ENCODE peak calls at places on chromosomes 4 and X, in nine cellular contexts. One of them, this sample, is unnamed.
A peak's percentile ranks its signal among the peaks of the same experiment; 100 is the strongest.

GRCh38 chr4:52407545-52407944 is 251.6 kb downstream of the USP46 start:
- DNase-seq in endothelial cell of umbilical vein: peak; percentile 10
- DNase-seq in heart left ventricle: no peak
- DNase-seq in IMR-90: no peak
- DNase-seq in Peyer's patch: no peak
- DNase-seq in brain microvascular endothelial cell: no peak
- DNase-seq in stomach: no peak
- DNase-seq in mammary epithelial cell: peak; percentile 42
- DNase-seq in GM06990: no peak
- DNase-seq in this sample: no peak

GRCh38 chr4:113455081-113455480 is 306.5 kb downstream of the CAMK2D start:
- DNase-seq in heart left ventricle: no peak
- DNase-seq in endothelial cell of umbilical vein: no peak
- DNase-seq in IMR-90: no peak
- DNase-seq in stomach: no peak
- DNase-seq in mammary epithelial cell: no peak
- DNase-seq in GM06990: no peak
- DNase-seq in brain microvascular endothelial cell: no peak
- DNase-seq in Peyer's patch: no peak
- DNase-seq in this sample: no peak

GRCh38 chr4:106478152-106478551 is 109.6 kb upstream of the GIMD1 start:
- DNase-seq in IMR-90: no peak
- DNase-seq in stomach: no peak
- DNase-seq in Peyer's patch: no peak
- DNase-seq in mammary epithelial cell: no peak
- DNase-seq in GM06990: no peak
- DNase-seq in endothelial cell of umbilical vein: no peak
- DNase-seq in heart left ventricle: no peak
- DNase-seq in brain microvascular endothelial cell: no peak
- DNase-seq in this sample: no peak

GRCh38 chr4:154205471-154205870 is 286.1 kb downstream of the DCHS2 start:
- DNase-seq in GM06990: no peak
- DNase-seq in brain microvascular endothelial cell: peak; percentile 3
- DNase-seq in endothelial cell of umbilical vein: no peak
- DNase-seq in mammary epithelial cell: no peak
- DNase-seq in stomach: no peak
- DNase-seq in Peyer's patch: no peak
- DNase-seq in heart left ventricle: no peak
- DNase-seq in IMR-90: no peak
- DNase-seq in this sample: no peak

GRCh38 chr4:94722748-94723147 is 35.0 kb upstream of the BMPR1B start:
- DNase-seq in heart left ventricle: no peak
- DNase-seq in endothelial cell of umbilical vein: no peak
- DNase-seq in mammary epithelial cell: no peak
- DNase-seq in brain microvascular endothelial cell: no peak
- DNase-seq in IMR-90: no peak
- DNase-seq in stomach: no peak
- DNase-seq in Peyer's patch: no peak
- DNase-seq in GM06990: no peak
- DNase-seq in this sample: no peak

GRCh38 chr4:142314686-142315085 is 531.4 kb downstream of the INPP4B start:
- DNase-seq in GM06990: no peak
- DNase-seq in heart left ventricle: no peak
- DNase-seq in Peyer's patch: no peak
- DNase-seq in endothelial cell of umbilical vein: no peak
- DNase-seq in stomach: peak; percentile 52
- DNase-seq in mammary epithelial cell: no peak
- DNase-seq in IMR-90: no peak
- DNase-seq in brain microvascular endothelial cell: no peak
- DNase-seq in this sample: no peak

GRCh38 chr4:794911-795725 is 30.8 kb downstream of the CPLX1 start:
- DNase-seq in stomach: no peak
- DNase-seq in Peyer's patch: no peak
- DNase-seq in heart left ventricle: no peak
- DNase-seq in IMR-90: no peak
- DNase-seq in endothelial cell of umbilical vein: no peak
- DNase-seq in brain microvascular endothelial cell: no peak
- DNase-seq in GM06990: no peak
- DNase-seq in mammary epithelial cell: no peak
- DNase-seq in this sample: no peak

GRCh38 chrX:120468479-120468824 is 644 bp downstream of the LAMP2 start:
- DNase-seq in endothelial cell of umbilical vein: peak; percentile 3
- DNase-seq in brain microvascular endothelial cell: no peak
- DNase-seq in mammary epithelial cell: peak; percentile 14
- DNase-seq in stomach: no peak
- DNase-seq in heart left ventricle: no peak
- DNase-seq in IMR-90: no peak
- DNase-seq in Peyer's patch: no peak
- DNase-seq in GM06990: no peak
- DNase-seq in this sample: no peak

GRCh38 chr4:94412019-94413017 is 39.4 kb upstream of the PDLIM5 start:
- DNase-seq in IMR-90: peak; percentile 79
- DNase-seq in stomach: no peak
- DNase-seq in heart left ventricle: no peak
- DNase-seq in GM06990: no peak
- DNase-seq in Peyer's patch: no peak
- DNase-seq in endothelial cell of umbilical vein: peak; percentile 95
- DNase-seq in mammary epithelial cell: peak; percentile 64
- DNase-seq in brain microvascular endothelial cell: peak; percentile 68
- DNase-seq in this sample: peak; percentile 27

GRCh38 chr4:186265683-186266648 is at the start of gene F11:
- DNase-seq in mammary epithelial cell: no peak
- DNase-seq in endothelial cell of umbilical vein: no peak
- DNase-seq in heart left ventricle: no peak
- DNase-seq in brain microvascular endothelial cell: no peak
- DNase-seq in Peyer's patch: no peak
- DNase-seq in stomach: no peak
- DNase-seq in IMR-90: no peak
- DNase-seq in GM06990: no peak
- DNase-seq in this sample: no peak

GRCh38 chrX:11435568-11435967 is 142.4 kb downstream of the AMELX start:
- DNase-seq in heart left ventricle: no peak
- DNase-seq in mammary epithelial cell: no peak
- DNase-seq in GM06990: no peak
- DNase-seq in Peyer's patch: no peak
- DNase-seq in stomach: no peak
- DNase-seq in IMR-90: peak; percentile 62
- DNase-seq in brain microvascular endothelial cell: no peak
- DNase-seq in endothelial cell of umbilical vein: peak; percentile 16
- DNase-seq in this sample: peak; percentile 71

GRCh38 chrX:48697182-48697727 is 721 bp downstream of the SUV39H1 start:
- DNase-seq in mammary epithelial cell: no peak
- DNase-seq in IMR-90: no peak
- DNase-seq in stomach: no peak
- DNase-seq in heart left ventricle: no peak
- DNase-seq in GM06990: no peak
- DNase-seq in endothelial cell of umbilical vein: peak; percentile 15
- DNase-seq in Peyer's patch: no peak
- DNase-seq in brain microvascular endothelial cell: no peak
- DNase-seq in this sample: no peak

GRCh38 chr4:76956961-76957738 is 7.6 kb downstream of the SEPTIN11 start:
- DNase-seq in mammary epithelial cell: no peak
- DNase-seq in brain microvascular endothelial cell: no peak
- DNase-seq in stomach: no peak
- DNase-seq in Peyer's patch: no peak
- DNase-seq in GM06990: no peak
- DNase-seq in IMR-90: no peak
- DNase-seq in endothelial cell of umbilical vein: no peak
- DNase-seq in heart left ventricle: peak; percentile 57
- DNase-seq in this sample: no peak

GRCh38 chr4:164943192-164943591 is 34.3 kb downstream of the TRIM61 start:
- DNase-seq in GM06990: no peak
- DNase-seq in IMR-90: no peak
- DNase-seq in mammary epithelial cell: no peak
- DNase-seq in Peyer's patch: no peak
- DNase-seq in stomach: no peak
- DNase-seq in endothelial cell of umbilical vein: no peak
- DNase-seq in heart left ventricle: no peak
- DNase-seq in brain microvascular endothelial cell: no peak
- DNase-seq in this sample: no peak

GRCh38 chrX:53287493-53288138 is 6.2 kb upstream of the IQSEC2 start:
- DNase-seq in GM06990: peak; percentile 14
- DNase-seq in mammary epithelial cell: peak; percentile 55
- DNase-seq in brain microvascular endothelial cell: peak; percentile 43
- DNase-seq in heart left ventricle: peak; percentile 88
- DNase-seq in Peyer's patch: peak; percentile 30
- DNase-seq in stomach: peak; percentile 43
- DNase-seq in endothelial cell of umbilical vein: peak; percentile 45
- DNase-seq in IMR-90: peak; percentile 66
- DNase-seq in this sample: no peak

GRCh38 chrX:110135618-110136017 is 132.7 kb downstream of the TMEM164 start:
- DNase-seq in stomach: no peak
- DNase-seq in GM06990: no peak
- DNase-seq in IMR-90: peak; percentile 5
- DNase-seq in brain microvascular endothelial cell: no peak
- DNase-seq in heart left ventricle: no peak
- DNase-seq in Peyer's patch: no peak
- DNase-seq in mammary epithelial cell: no peak
- DNase-seq in endothelial cell of umbilical vein: no peak
- DNase-seq in this sample: no peak

GRCh38 chrX:125826080-125826479 is 340.0 kb downstream of the DCAF12L2 start:
- DNase-seq in endothelial cell of umbilical vein: no peak
- DNase-seq in stomach: no peak
- DNase-seq in brain microvascular endothelial cell: no peak
- DNase-seq in IMR-90: no peak
- DNase-seq in mammary epithelial cell: no peak
- DNase-seq in heart left ventricle: no peak
- DNase-seq in Peyer's patch: no peak
- DNase-seq in GM06990: no peak
- DNase-seq in this sample: no peak

GRCh38 chr4:48110452-48110978 is 23.5 kb downstream of the TXK start:
- DNase-seq in heart left ventricle: no peak
- DNase-seq in endothelial cell of umbilical vein: no peak
- DNase-seq in stomach: no peak
- DNase-seq in mammary epithelial cell: no peak
- DNase-seq in Peyer's patch: no peak
- DNase-seq in GM06990: no peak
- DNase-seq in brain microvascular endothelial cell: no peak
- DNase-seq in IMR-90: no peak
- DNase-seq in this sample: no peak

GRCh38 chrX:47012131-47012530 is 66.1 kb upstream of the RGN start:
- DNase-seq in endothelial cell of umbilical vein: no peak
- DNase-seq in Peyer's patch: no peak
- DNase-seq in mammary epithelial cell: no peak
- DNase-seq in stomach: no peak
- DNase-seq in heart left ventricle: no peak
- DNase-seq in IMR-90: no peak
- DNase-seq in GM06990: no peak
- DNase-seq in brain microvascular endothelial cell: no peak
- DNase-seq in this sample: no peak
- H3K4me3 ChIP-seq in endothelial cell of umbilical vein: no peak overlapping the region
- H3K4me3 ChIP-seq in Peyer's patch: no peak overlapping the region
- H3K4me3 ChIP-seq in mammary epithelial cell: no peak overlapping the region
- H3K4me3 ChIP-seq in stomach: no peak overlapping the region
- H3K4me3 ChIP-seq in heart left ventricle: no peak overlapping the region
- H3K4me3 ChIP-seq in IMR-90: no peak overlapping the region
- H3K4me3 ChIP-seq in GM06990: no peak overlapping the region
- H3K4me3 ChIP-seq in brain microvascular endothelial cell: no peak overlapping the region
- H3K4me3 ChIP-seq in this sample: no peak overlapping the region

DNA sequence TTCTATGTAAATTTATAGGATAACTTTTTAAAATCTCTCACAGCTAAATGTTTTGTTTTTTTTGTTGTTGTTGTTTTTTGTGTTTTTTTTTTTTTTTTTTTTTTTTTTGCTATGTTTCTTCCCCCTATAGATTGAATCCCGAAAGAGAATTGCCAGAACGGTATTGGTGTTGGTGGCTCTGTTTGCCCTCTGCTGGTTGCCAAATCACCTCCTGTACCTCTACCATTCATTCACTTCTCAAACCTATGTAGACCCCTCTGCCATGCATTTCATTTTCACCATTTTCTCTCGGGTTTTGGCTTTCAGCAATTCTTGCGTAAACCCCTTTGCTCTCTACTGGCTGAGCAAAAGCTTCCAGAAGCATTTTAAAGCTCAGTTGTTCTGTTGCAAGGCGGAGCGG is 4.1 kb downstream of the BRS3 start:
- DNase-seq in IMR-90: no peak
- DNase-seq in endothelial cell of umbilical vein: no peak
- DNase-seq in stomach: no peak
- DNase-seq in brain microvascular endothelial cell: no peak
- DNase-seq in Peyer's patch: no peak
- DNase-seq in heart left ventricle: no peak
- DNase-seq in mammary epithelial cell: no peak
- DNase-seq in GM06990: no peak
- DNase-seq in this sample: no peak
- TF ChIP-seq CTCF in IMR-90: no peak
- TF ChIP-seq CTCF in endothelial cell of umbilical vein: no peak
- TF ChIP-seq CTCF in stomach: no peak
- TF ChIP-seq CTCF in brain microvascular endothelial cell: no peak
- TF ChIP-seq CTCF in Peyer's patch: no peak
- TF ChIP-seq CTCF in heart left ventricle: no peak
- TF ChIP-seq CTCF in mammary epithelial cell: peak; percentile 19
- TF ChIP-seq CTCF in GM06990: no peak
- TF ChIP-seq CTCF in this sample: no peak

GRCh38 chrX:37349131-37350033 is at the start of gene PRRG1:
- DNase-seq in GM06990: no peak
- DNase-seq in brain microvascular endothelial cell: peak; percentile 67
- DNase-seq in IMR-90: peak; percentile 83
- DNase-seq in endothelial cell of umbilical vein: peak; percentile 77
- DNase-seq in heart left ventricle: peak; percentile 88
- DNase-seq in mammary epithelial cell: peak; percentile 78
- DNase-seq in Peyer's patch: no peak
- DNase-seq in stomach: peak; percentile 72
- DNase-seq in this sample: peak; percentile 22
- H3K4me3 ChIP-seq in GM06990: no peak within 1 kb of the TSS
- H3K4me3 ChIP-seq in brain microvascular endothelial cell: peak within 1 kb of the TSS; percentile 80
- H3K4me3 ChIP-seq in IMR-90: peak within 1 kb of the TSS; percentile 96
- H3K4me3 ChIP-seq in endothelial cell of umbilical vein: peak within 1 kb of the TSS; percentile 98
- H3K4me3 ChIP-seq in heart left ventricle: peak within 1 kb of the TSS; percentile 45
- H3K4me3 ChIP-seq in mammary epithelial cell: peak within 1 kb of the TSS; percentile 60
- H3K4me3 ChIP-seq in Peyer's patch: peak within 1 kb of the TSS; percentile 72
- H3K4me3 ChIP-seq in stomach: peak within 1 kb of the TSS; percentile 59
- H3K4me3 ChIP-seq in this sample: peak within 1 kb of the TSS; percentile 76

GRCh38 chr4:8427761-8428287 is 12.7 kb downstream of the ACOX3 start:
- DNase-seq in endothelial cell of umbilical vein: peak; percentile 73
- DNase-seq in GM06990: no peak
- DNase-seq in stomach: no peak
- DNase-seq in heart left ventricle: peak; percentile 60
- DNase-seq in brain microvascular endothelial cell: peak; percentile 43
- DNase-seq in mammary epithelial cell: peak; percentile 53
- DNase-seq in IMR-90: peak; percentile 33
- DNase-seq in Peyer's patch: peak; percentile 28
- DNase-seq in this sample: no peak

GRCh38 chr4:8427262-8427661 is 13.3 kb downstream of the ACOX3 start:
- DNase-seq in Peyer's patch: no peak
- DNase-seq in mammary epithelial cell: no peak
- DNase-seq in GM06990: no peak
- DNase-seq in brain microvascular endothelial cell: no peak
- DNase-seq in IMR-90: no peak
- DNase-seq in stomach: no peak
- DNase-seq in endothelial cell of umbilical vein: no peak
- DNase-seq in heart left ventricle: peak; percentile 20
- DNase-seq in this sample: no peak

GRCh38 chr4:8433181-8433580 is 7.3 kb downstream of the ACOX3 start:
- DNase-seq in GM06990: no peak
- DNase-seq in IMR-90: no peak
- DNase-seq in heart left ventricle: no peak
- DNase-seq in Peyer's patch: no peak
- DNase-seq in brain microvascular endothelial cell: no peak
- DNase-seq in endothelial cell of umbilical vein: no peak
- DNase-seq in stomach: no peak
- DNase-seq in mammary epithelial cell: no peak
- DNase-seq in this sample: no peak

GRCh38 chr4:8431553-8431952 is 9.0 kb downstream of the ACOX3 start:
- DNase-seq in heart left ventricle: no peak
- DNase-seq in brain microvascular endothelial cell: no peak
- DNase-seq in Peyer's patch: no peak
- DNase-seq in GM06990: no peak
- DNase-seq in endothelial cell of umbilical vein: no peak
- DNase-seq in IMR-90: no peak
- DNase-seq in stomach: no peak
- DNase-seq in mammary epithelial cell: no peak
- DNase-seq in this sample: no peak

GRCh38 chr4:8428288-8429097 is 12.0 kb downstream of the ACOX3 start:
- DNase-seq in brain microvascular endothelial cell: peak; percentile 74
- DNase-seq in Peyer's patch: peak; percentile 75
- DNase-seq in heart left ventricle: peak; percentile 91
- DNase-seq in stomach: peak; percentile 92
- DNase-seq in IMR-90: peak; percentile 80
- DNase-seq in endothelial cell of umbilical vein: peak; percentile 85
- DNase-seq in mammary epithelial cell: peak; percentile 85
- DNase-seq in GM06990: peak; percentile 90
- DNase-seq in this sample: no peak
- TF ChIP-seq CTCF in brain microvascular endothelial cell: peak; percentile 75
- TF ChIP-seq CTCF in Peyer's patch: no peak
- TF ChIP-seq CTCF in heart left ventricle: no peak
- TF ChIP-seq CTCF in stomach: no peak
- TF ChIP-seq CTCF in IMR-90: peak; percentile 42
- TF ChIP-seq CTCF in endothelial cell of umbilical vein: peak; percentile 40
- TF ChIP-seq CTCF in mammary epithelial cell: peak; percentile 32
- TF ChIP-seq CTCF in GM06990: peak; percentile 51
- TF ChIP-seq CTCF in this sample: peak; percentile 62